ENCODE peak calls at places on chromosomes 4 and X, in nine cellular contexts. S is fibroblast of pulmonary artery, X is heart right ventricle, U is breast epithelium, T is ascending aorta, L is cardiac fibroblast, Y is AG09319, H is IMR-90, M is HCT116. C is an unnamed sample.

GRCh38 chr4:148445071-148445902 is 3.1 kb upstream of the NR3C2 start:
- DNase-seq in S (no peak), X (peak; percentile 72), U (peak; percentile 59), T (peak; percentile 84), L (no peak), Y (no peak), H (no peak), M (no peak), C (peak; percentile 66)

GRCh38 chr4:2832309-2832980 is 11.2 kb upstream of the ADD1 start:
- DNase-seq in S (no peak), X (no peak), U (no peak), T (peak; percentile 59), L (no peak), Y (no peak), H (no peak), M (no peak), C (no peak)

GRCh38 chr4:7861440-7861881 is 78.2 kb downstream of the AFAP1 start:
- DNase-seq in S (peak; percentile 96), X (no peak), U (no peak), T (no peak), L (peak; percentile 97), Y (peak; percentile 85), H (peak; percentile 97), M (no peak), C (no peak)

GRCh38 chr4:118772149-118773081 is 63.5 kb downstream of the SEC24D start:
- DNase-seq in S (peak; percentile 82), X (no peak), U (no peak), T (no peak), L (peak; percentile 83), Y (peak; percentile 31), H (peak; percentile 70), M (peak; percentile 34), C (no peak)

GRCh38 chrX:136691028-136691809 is 43.3 kb downstream of the CD40LG start:
- DNase-seq in S (no peak), X (no peak), U (no peak), T (no peak), L (no peak), Y (no peak), H (peak; percentile 15), M (no peak), C (no peak)

GRCh38 chrX:70038515-70038914 is 11.2 kb downstream of the AWAT2 start:
- DNase-seq in S (no peak), X (no peak), U (no peak), T (no peak), L (no peak), Y (no peak), H (no peak), M (no peak), C (no peak)

GRCh38 chr4:134390327-134390726 is 188.7 kb upstream of the PABPC4L start:
- DNase-seq in S (no peak), X (no peak), U (no peak), T (no peak), L (no peak), Y (no peak), H (no peak), M (no peak), C (no peak)

GRCh38 chr4:54658321-54659093 is 750 bp downstream of the KIT start:
- DNase-seq in S (peak; percentile 40), X (peak; percentile 47), U (no peak), T (peak; percentile 71), L (peak; percentile 34), Y (no peak), H (peak; percentile 36), M (peak; percentile 13), C (peak; percentile 54)

GRCh38 chr4:168769416-168769815 is 240.6 kb downstream of the CBR4 start:
- DNase-seq in S (peak; percentile 69), X (no peak), U (no peak), T (peak; percentile 73), L (peak; percentile 66), Y (no peak), H (peak; percentile 80), M (no peak), C (no peak)

GRCh38 chr4:171644430-171645057 is 168.7 kb upstream of the GALNTL6 start:
- DNase-seq in S (no peak), X (no peak), U (no peak), T (no peak), L (no peak), Y (no peak), H (no peak), M (no peak), C (no peak)

GRCh38 chr4:71406459-71406963 is 67.7 kb downstream of the SLC4A4 start:
- DNase-seq in S (peak; percentile 11), X (no peak), U (no peak), T (no peak), L (peak; percentile 41), Y (peak; percentile 3), H (peak; percentile 77), M (no peak), C (no peak)

GRCh38 chr4:186642530-186642929 is 81.1 kb downstream of the FAT1 start:
- DNase-seq in S (no peak), X (no peak), U (no peak), T (no peak), L (no peak), Y (no peak), H (no peak), M (no peak), C (no peak)

GRCh38 chrX:21985332-21985777 is 44.8 kb downstream of the SMS start:
- DNase-seq in S (peak; percentile 81), X (peak; percentile 50), U (peak; percentile 57), T (peak; percentile 81), L (peak; percentile 80), Y (peak; percentile 46), H (peak; percentile 82), M (peak; percentile 26), C (peak; percentile 66)

DNA sequence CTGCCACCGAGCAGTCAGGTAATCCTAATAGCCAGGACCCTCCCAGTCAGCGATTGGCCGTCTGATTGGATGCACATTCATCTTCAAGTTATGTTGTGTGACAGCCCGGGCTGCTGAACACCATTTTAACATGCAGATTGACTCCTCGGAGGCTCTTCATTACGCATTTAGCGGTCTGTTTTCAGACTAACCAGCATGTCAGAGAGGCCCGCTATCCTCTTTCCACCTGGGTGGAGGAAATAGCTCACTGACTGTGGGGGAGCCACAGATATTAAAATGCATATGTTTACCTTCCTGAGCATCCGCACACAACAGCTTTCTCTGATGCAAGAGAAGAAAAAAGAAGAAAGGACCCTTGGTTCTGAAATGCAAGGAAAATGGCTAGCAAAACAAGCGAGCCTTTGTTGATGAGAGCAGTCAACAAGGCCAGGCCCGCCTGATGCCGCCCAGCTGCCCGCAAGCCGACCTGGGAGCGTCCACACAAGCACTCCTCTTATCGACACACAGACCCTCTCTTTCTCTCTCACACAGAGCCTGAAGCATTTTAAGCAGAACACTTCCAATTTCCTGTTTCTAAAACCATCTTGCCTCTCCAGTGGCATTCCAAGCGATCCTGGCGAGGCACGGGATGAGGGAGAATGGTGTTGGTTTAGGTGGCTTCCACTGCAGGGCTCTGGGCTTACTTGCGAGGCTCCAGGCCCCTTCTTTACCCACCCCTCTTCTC is 118.3 kb downstream of the MGST2 start:
- DNase-seq in S (no peak), X (no peak), U (no peak), T (no peak), L (no peak), Y (no peak), H (no peak), M (no peak), C (no peak)
- TF ChIP-seq CTCF in S (no peak), X (no peak), U (no peak), T (no peak), L (no peak), Y (no peak), H (no peak), M (no peak), C (no peak)

GRCh38 chr4:15682340-15682725 is 706 bp downstream of the FAM200B start:
- DNase-seq in S (peak; percentile 37), X (no peak), U (no peak), T (no peak), L (peak; percentile 24), Y (no peak), H (no peak), M (no peak), C (no peak)

GRCh38 chr4:15681067-15681371 is 608 bp upstream of the FAM200B start:
- DNase-seq in S (no peak), X (no peak), U (no peak), T (no peak), L (no peak), Y (no peak), H (no peak), M (no peak), C (no peak)

GRCh38 chr4:15682790-15683495 is 1.3 kb downstream of the FAM200B start:
- DNase-seq in S (peak; percentile 25), X (no peak), U (no peak), T (no peak), L (peak; percentile 25), Y (no peak), H (peak; percentile 17), M (no peak), C (no peak)

GRCh38 chr4:15684498-15684897 is 2.9 kb downstream of the FAM200B start:
- DNase-seq in S (no peak), X (no peak), U (no peak), T (no peak), L (no peak), Y (no peak), H (no peak), M (no peak), C (no peak)

GRCh38 chr4:15681372-15682339 is at the start of gene FAM200B:
- DNase-seq in S (peak; percentile 99), X (peak; percentile 99), U (peak; percentile 98), T (peak; percentile 99), L (peak; percentile 99), Y (peak; percentile 95), H (peak; percentile 97), M (peak; percentile 97), C (peak; percentile 98)
- TF ChIP-seq CTCF in S (peak; percentile 26), X (no peak), U (no peak), T (no peak), L (peak; percentile 35), Y (no peak), H (peak; percentile 22), M (no peak), C (no peak)

GRCh38 chrX:116490091-116490490 is 27.3 kb upstream of the CT83 start:
- DNase-seq in S (peak; percentile 3), X (no peak), U (no peak), T (no peak), L (peak; percentile 4), Y (no peak), H (no peak), M (no peak), C (no peak)
- TF ChIP-seq CTCF in S (peak; percentile 16), X (no peak), U (no peak), T (no peak), L (peak; percentile 12), Y (peak; percentile 21), H (peak; percentile 26), M (peak; percentile 12), C (peak; percentile 21)

GRCh38 chr4:102730968-102731533 is 29.7 kb downstream of the MANBA start:
- DNase-seq in S (no peak), X (no peak), U (no peak), T (no peak), L (no peak), Y (no peak), H (no peak), M (no peak), C (no peak)
- TF ChIP-seq CTCF in S (no peak), X (no peak), U (no peak), T (no peak), L (peak; percentile 12), Y (peak; percentile 3), H (peak; percentile 4), M (peak; percentile 30), C (no peak)

GRCh38 chrX:152139589-152139988 is 1.2 kb upstream of the MAGEA10 start:
- DNase-seq in S (no peak), X (no peak), U (no peak), T (no peak), L (no peak), Y (no peak), H (no peak), M (no peak), C (no peak)
- TF ChIP-seq CTCF in S (no peak), X (no peak), U (no peak), T (no peak), L (no peak), Y (no peak), H (no peak), M (no peak), C (no peak)

C was measured in Calu3.